ENCODE peak calls at places on chromosomes 5 and 9, in nine cellular contexts. F is cardiac muscle cell; A is GM23338; G is CD4-positive, CD25-positive, alpha-beta regulatory T cell; L is effector memory CD4-positive, alpha-beta T cell; R is fibroblast of lung; J is H9; K is right lobe of liver; I is A673. Z is an unnamed sample. For H3K4me1, the result is how much of the 10 kb centered on the place peaks cover.

GRCh38 chr9:14395300-14396082 is 81.5 kb upstream of the NFIB start:
- DNase-seq in F (no peak), A (peak), G (no peak), L (no peak), R (no peak), J (no peak), K (no peak), I (no peak), Z (no peak)

GRCh38 chr9:99852617-99853016 is 30.9 kb downstream of the NR4A3 start:
- DNase-seq in F (no peak), A (no peak), G (no peak), L (no peak), R (no peak), J (no peak), K (no peak), I (no peak), Z (no peak)

GRCh38 chr5:73272351-73272750 is 99.4 kb downstream of the TMEM174 start:
- DNase-seq in F (no peak), A (no peak), G (no peak), L (no peak), R (no peak), J (no peak), K (no peak), I (no peak), Z (no peak)

GRCh38 chr9:2726620-2727335 is 9.5 kb downstream of the KCNV2 start:
- DNase-seq in F (peak), A (no peak), G (no peak), L (no peak), R (peak), J (no peak), K (no peak), I (no peak), Z (no peak)

GRCh38 chr9:127313042-127313560 is 48.5 kb downstream of the GARNL3 start:
- DNase-seq in F (no peak), A (peak), G (no peak), L (no peak), R (no peak), J (no peak), K (no peak), I (no peak), Z (no peak)

GRCh38 chr5:52269853-52270252 is 517.9 kb upstream of the ITGA1 start:
- DNase-seq in F (no peak), A (peak), G (no peak), L (no peak), R (no peak), J (no peak), K (no peak), I (peak), Z (no peak)

GRCh38 chr5:73299665-73300435 is 126.9 kb downstream of the TMEM174 start:
- DNase-seq in F (no peak), A (peak), G (no peak), L (no peak), R (no peak), J (peak), K (no peak), I (no peak), Z (no peak)

GRCh38 chr9:112489039-112489546 is 2.5 kb downstream of the KIAA1958 start:
- DNase-seq in F (no peak), A (peak), G (no peak), L (no peak), R (peak), J (no peak), K (no peak), I (peak), Z (no peak)

GRCh38 chr5:34499001-34499734 is 157.0 kb upstream of the RAI14 start:
- DNase-seq in F (peak), A (no peak), G (peak), L (no peak), R (peak), J (no peak), K (no peak), I (peak), Z (peak)

GRCh38 chr5:77101298-77101697 is 14.2 kb upstream of the ZBED3 start:
- DNase-seq in F (peak), A (no peak), G (no peak), L (no peak), R (peak), J (no peak), K (no peak), I (no peak), Z (no peak)

GRCh38 chr5:162870966-162871365 is 566.4 kb upstream of the CCNG1 start:
- DNase-seq in F (no peak), A (no peak), G (no peak), L (no peak), R (no peak), J (no peak), K (no peak), I (no peak), Z (no peak)

GRCh38 chr5:13478831-13479465 is 465.5 kb downstream of the DNAH5 start:
- DNase-seq in F (peak), A (peak), G (no peak), L (no peak), R (peak), J (peak), K (no peak), I (peak), Z (peak)

GRCh38 chr9:88532320-88532719 is 2.7 kb upstream of the NXNL2 start:
- DNase-seq in F (peak), A (peak), G (peak), L (no peak), R (peak), J (peak), K (peak), I (peak), Z (peak)

GRCh38 chr5:125410501-125411162 is 664.2 kb upstream of the ZNF608 start:
- DNase-seq in F (peak), A (no peak), G (no peak), L (no peak), R (peak), J (no peak), K (no peak), I (peak), Z (peak)

GRCh38 chr5:125412561-125413535 is 666.4 kb upstream of the ZNF608 start:
- DNase-seq in F (peak), A (peak), G (no peak), L (no peak), R (peak), J (peak), K (peak), I (peak), Z (peak)

GRCh38 chr5:125413861-125414260 is 667.4 kb upstream of the ZNF608 start:
- DNase-seq in F (no peak), A (no peak), G (no peak), L (no peak), R (no peak), J (no peak), K (no peak), I (no peak), Z (no peak)

GRCh38 chr5:125411163-125412050 is 665.0 kb upstream of the ZNF608 start:
- DNase-seq in F (peak), A (peak), G (no peak), L (no peak), R (peak), J (no peak), K (no peak), I (peak), Z (peak)

GRCh38 chr5:125412051-125412560 is 665.7 kb upstream of the ZNF608 start:
- DNase-seq in F (peak), A (peak), G (no peak), L (no peak), R (peak), J (peak), K (no peak), I (peak), Z (peak)
- H3K4me1 ChIP-seq in F (half or more), A (half or more), G (under half), L (under half), R (under half), J (under half), K (under half), I (half or more), Z (half or more)

DNA sequence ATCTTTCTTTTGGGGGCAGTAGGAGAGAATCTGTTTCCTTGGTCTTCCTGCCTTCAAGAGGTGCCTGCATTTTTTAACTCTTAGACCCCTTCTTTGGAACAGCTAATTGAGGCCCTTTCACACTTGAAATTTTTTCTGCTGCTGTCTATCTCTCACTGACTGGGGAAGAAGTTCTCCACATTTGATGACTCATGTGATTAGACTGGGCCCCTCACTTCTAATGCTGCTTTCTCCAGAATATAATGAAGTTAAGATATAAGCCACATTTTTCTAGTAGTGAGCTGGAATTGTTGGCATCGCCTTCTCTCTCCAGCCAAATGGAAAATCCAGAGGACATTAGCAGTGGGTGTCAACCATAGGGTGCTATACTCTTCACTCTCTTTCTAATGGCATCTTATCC is 12.4 kb downstream of the ZNF474 start:
- DNase-seq in F (no peak), A (no peak), G (no peak), L (no peak), R (peak), J (no peak), K (no peak), I (no peak), Z (no peak)
- H3K27ac ChIP-seq in F (no peak), A (no peak), G (no peak), L (no peak), R (peak), J (no peak), K (no peak), I (no peak), Z (no peak)

GRCh38 chr5:149500922-149501582 is 50.2 kb downstream of the CSNK1A1 start:
- DNase-seq in F (peak), A (no peak), G (no peak), L (no peak), R (peak), J (no peak), K (no peak), I (no peak), Z (no peak)
- H3K4me1 ChIP-seq in F (under half), A (under half), G (under half), L (under half), R (under half), J (under half), K (under half), I (under half), Z (under half)

GRCh38 chr5:57695179-57695578 is 212.6 kb upstream of the ACTBL2 start:
- DNase-seq in F (no peak), A (no peak), G (no peak), L (no peak), R (no peak), J (no peak), K (peak), I (no peak), Z (peak)
- H3K27ac ChIP-seq in F (no peak), A (no peak), G (no peak), L (no peak), R (no peak), J (no peak), K (peak), I (no peak), Z (peak)

GRCh38 chr5:11248958-11249357 is 487.9 kb upstream of the DAP start:
- DNase-seq in F (no peak), A (no peak), G (no peak), L (no peak), R (no peak), J (no peak), K (no peak), I (no peak), Z (no peak)
- H3K4me1 ChIP-seq in F (under half), A (under half), G (under half), L (under half), R (under half), J (under half), K (under half), I (under half), Z (under half)